ENCODE peak calls at places on chromosomes 13 and 19, in nine cellular contexts. One of them, this sample, is unnamed.

GRCh38 chr19:10113592-10113963 is 2.1 kb downstream of the P2RY11 start:
- DNase-seq in stimulated activated CD4-positive, alpha-beta T cell treated with anti-CD3 and anti-CD28 coated beads, TNF-alpha, amount 100 ng/mL, for 4 hours: no peak
- DNase-seq in upper lobe of right lung: peak; percentile 65
- DNase-seq in endothelial cell: no peak
- DNase-seq in NCI-H748 treated with DMSO at 0.1 percent for 48 hours: no peak
- DNase-seq in activated T-cell treated with anti-CD3 and anti-CD28 coated beads, Interleukin-2, amount 50 U/mL, for 48 hours: no peak
- DNase-seq in frontal cortex: no peak
- DNase-seq in AG10803: no peak
- DNase-seq in Right ventricle myocardium superior: no peak
- DNase-seq in this sample: no peak

GRCh38 chr19:11554160-11554559 is 4.9 kb downstream of the ELOF1 start:
- DNase-seq in stimulated activated CD4-positive, alpha-beta T cell treated with anti-CD3 and anti-CD28 coated beads, TNF-alpha, amount 100 ng/mL, for 4 hours: no peak
- DNase-seq in activated T-cell treated with anti-CD3 and anti-CD28 coated beads, Interleukin-2, amount 50 U/mL, for 48 hours: no peak
- DNase-seq in NCI-H748 treated with DMSO at 0.1 percent for 48 hours: no peak
- DNase-seq in frontal cortex: no peak
- DNase-seq in upper lobe of right lung: no peak
- DNase-seq in endothelial cell: no peak
- DNase-seq in Right ventricle myocardium superior: no peak
- DNase-seq in AG10803: no peak
- DNase-seq in this sample: no peak

GRCh38 chr13:113493315-113493951 is 2.9 kb upstream of the DCUN1D2 start:
- DNase-seq in NCI-H748 treated with DMSO at 0.1 percent for 48 hours: peak; percentile 46
- DNase-seq in activated T-cell treated with anti-CD3 and anti-CD28 coated beads, Interleukin-2, amount 50 U/mL, for 48 hours: no peak
- DNase-seq in AG10803: peak; percentile 93
- DNase-seq in frontal cortex: no peak
- DNase-seq in upper lobe of right lung: no peak
- DNase-seq in Right ventricle myocardium superior: no peak
- DNase-seq in stimulated activated CD4-positive, alpha-beta T cell treated with anti-CD3 and anti-CD28 coated beads, TNF-alpha, amount 100 ng/mL, for 4 hours: no peak
- DNase-seq in endothelial cell: no peak
- DNase-seq in this sample: no peak

GRCh38 chr13:66329988-66330429 is 900.1 kb downstream of the PCDH9 start:
- DNase-seq in stimulated activated CD4-positive, alpha-beta T cell treated with anti-CD3 and anti-CD28 coated beads, TNF-alpha, amount 100 ng/mL, for 4 hours: no peak
- DNase-seq in endothelial cell: no peak
- DNase-seq in AG10803: no peak
- DNase-seq in activated T-cell treated with anti-CD3 and anti-CD28 coated beads, Interleukin-2, amount 50 U/mL, for 48 hours: no peak
- DNase-seq in frontal cortex: no peak
- DNase-seq in upper lobe of right lung: no peak
- DNase-seq in NCI-H748 treated with DMSO at 0.1 percent for 48 hours: peak; percentile 71
- DNase-seq in Right ventricle myocardium superior: no peak
- DNase-seq in this sample: no peak

GRCh38 chr13:43041368-43041921 is 18.1 kb downstream of the DNAJC15 start:
- DNase-seq in stimulated activated CD4-positive, alpha-beta T cell treated with anti-CD3 and anti-CD28 coated beads, TNF-alpha, amount 100 ng/mL, for 4 hours: no peak
- DNase-seq in Right ventricle myocardium superior: no peak
- DNase-seq in frontal cortex: no peak
- DNase-seq in endothelial cell: no peak
- DNase-seq in AG10803: no peak
- DNase-seq in upper lobe of right lung: no peak
- DNase-seq in NCI-H748 treated with DMSO at 0.1 percent for 48 hours: no peak
- DNase-seq in activated T-cell treated with anti-CD3 and anti-CD28 coated beads, Interleukin-2, amount 50 U/mL, for 48 hours: no peak
- DNase-seq in this sample: no peak

GRCh38 chr13:65965496-65965895 is 1264.6 kb downstream of the PCDH9 start:
- DNase-seq in frontal cortex: no peak
- DNase-seq in NCI-H748 treated with DMSO at 0.1 percent for 48 hours: no peak
- DNase-seq in endothelial cell: no peak
- DNase-seq in AG10803: peak; percentile 56
- DNase-seq in upper lobe of right lung: no peak
- DNase-seq in stimulated activated CD4-positive, alpha-beta T cell treated with anti-CD3 and anti-CD28 coated beads, TNF-alpha, amount 100 ng/mL, for 4 hours: no peak
- DNase-seq in activated T-cell treated with anti-CD3 and anti-CD28 coated beads, Interleukin-2, amount 50 U/mL, for 48 hours: no peak
- DNase-seq in Right ventricle myocardium superior: no peak
- DNase-seq in this sample: no peak

GRCh38 chr13:20699715-20700114 is 3.8 kb upstream of the IL17D start:
- DNase-seq in Right ventricle myocardium superior: no peak
- DNase-seq in frontal cortex: no peak
- DNase-seq in activated T-cell treated with anti-CD3 and anti-CD28 coated beads, Interleukin-2, amount 50 U/mL, for 48 hours: no peak
- DNase-seq in stimulated activated CD4-positive, alpha-beta T cell treated with anti-CD3 and anti-CD28 coated beads, TNF-alpha, amount 100 ng/mL, for 4 hours: no peak
- DNase-seq in endothelial cell: no peak
- DNase-seq in NCI-H748 treated with DMSO at 0.1 percent for 48 hours: no peak
- DNase-seq in AG10803: no peak
- DNase-seq in upper lobe of right lung: no peak
- DNase-seq in this sample: no peak

GRCh38 chr13:87426737-87427136 is 244.4 kb upstream of the SLITRK5 start:
- DNase-seq in Right ventricle myocardium superior: no peak
- DNase-seq in AG10803: no peak
- DNase-seq in NCI-H748 treated with DMSO at 0.1 percent for 48 hours: no peak
- DNase-seq in activated T-cell treated with anti-CD3 and anti-CD28 coated beads, Interleukin-2, amount 50 U/mL, for 48 hours: no peak
- DNase-seq in upper lobe of right lung: no peak
- DNase-seq in endothelial cell: no peak
- DNase-seq in frontal cortex: no peak
- DNase-seq in stimulated activated CD4-positive, alpha-beta T cell treated with anti-CD3 and anti-CD28 coated beads, TNF-alpha, amount 100 ng/mL, for 4 hours: no peak
- DNase-seq in this sample: no peak

GRCh38 chr19:6238643-6239281 is 41.0 kb downstream of the MLLT1 start:
- DNase-seq in activated T-cell treated with anti-CD3 and anti-CD28 coated beads, Interleukin-2, amount 50 U/mL, for 48 hours: no peak
- DNase-seq in AG10803: peak; percentile 81
- DNase-seq in NCI-H748 treated with DMSO at 0.1 percent for 48 hours: no peak
- DNase-seq in upper lobe of right lung: peak; percentile 70
- DNase-seq in Right ventricle myocardium superior: peak; percentile 80
- DNase-seq in endothelial cell: no peak
- DNase-seq in stimulated activated CD4-positive, alpha-beta T cell treated with anti-CD3 and anti-CD28 coated beads, TNF-alpha, amount 100 ng/mL, for 4 hours: no peak
- DNase-seq in frontal cortex: no peak
- DNase-seq in this sample: peak; percentile 49

GRCh38 chr13:21022694-21023325 is 38.6 kb downstream of the LATS2 start:
- DNase-seq in AG10803: no peak
- DNase-seq in frontal cortex: no peak
- DNase-seq in endothelial cell: no peak
- DNase-seq in Right ventricle myocardium superior: no peak
- DNase-seq in upper lobe of right lung: no peak
- DNase-seq in stimulated activated CD4-positive, alpha-beta T cell treated with anti-CD3 and anti-CD28 coated beads, TNF-alpha, amount 100 ng/mL, for 4 hours: no peak
- DNase-seq in NCI-H748 treated with DMSO at 0.1 percent for 48 hours: no peak
- DNase-seq in activated T-cell treated with anti-CD3 and anti-CD28 coated beads, Interleukin-2, amount 50 U/mL, for 48 hours: no peak
- DNase-seq in this sample: no peak